ENCODE peak calls at places on chromosome 20, in seven cellular contexts. X, V, H, W, U, Q and D are unnamed samples.

GRCh38 chr20:47231382-47232042 is 125.0 kb downstream of the ZMYND8 start:
- DNase-seq in V (no peak), W (no peak), Q (no peak), U (no peak), H (no peak), X (no peak), D (no peak)

GRCh38 chr20:57622579-57623381 is 2.6 kb upstream of the ZBP1 start:
- DNase-seq in U (peak; percentile 37), X (peak; percentile 88), W (peak; percentile 77), Q (no peak), H (peak; percentile 68), V (peak; percentile 66), D (no peak)

GRCh38 chr20:38242848-38243449 is 17.6 kb downstream of the KIAA1755 start:
- DNase-seq in H (no peak), U (no peak), W (no peak), X (no peak), V (peak; percentile 72), Q (no peak), D (no peak)

GRCh38 chr20:45469336-45470261 is at the start of gene WFDC2:
- DNase-seq in V (no peak), U (no peak), X (no peak), H (peak; percentile 42), Q (peak; percentile 67), W (no peak), D (no peak)

GRCh38 chr20:46458891-46459750 is 52.7 kb upstream of the ELMO2 start:
- DNase-seq in X (no peak), U (no peak), Q (no peak), H (peak; percentile 68), W (no peak), V (peak; percentile 22), D (no peak)

GRCh38 chr20:21105429-21106170 is 558 bp downstream of the LINC00237 start:
- DNase-seq in Q (no peak), X (no peak), W (no peak), U (no peak), H (no peak), V (no peak), D (no peak)

GRCh38 chr20:43666376-43667328 is at the start of gene MYBL2:
- DNase-seq in H (peak; percentile 66), U (no peak), W (peak; percentile 83), V (peak; percentile 91), X (peak; percentile 36), Q (no peak), D (peak; percentile 80)

GRCh38 chr20:40489886-40490285 is 199.2 kb downstream of the MAFB start:
- DNase-seq in W (peak; percentile 10), H (no peak), V (no peak), X (no peak), U (no peak), Q (no peak), D (no peak)

GRCh38 chr20:48163521-48163920 is 378.2 kb upstream of the SULF2 start:
- DNase-seq in V (no peak), Q (no peak), X (no peak), H (no peak), W (no peak), U (no peak), D (no peak)

GRCh38 chr20:50395258-50395729 is 114.9 kb upstream of the PTPN1 start:
- DNase-seq in Q (peak; percentile 94), U (peak; percentile 82), X (no peak), W (peak; percentile 56), H (peak; percentile 89), V (no peak), D (no peak)

GRCh38 chr20:44739952-44740351 is 5.7 kb upstream of the KCNK15 start:
- DNase-seq in W (no peak), H (no peak), X (no peak), U (no peak), V (no peak), Q (no peak), D (no peak)

GRCh38 chr20:1946762-1947534 is 46.9 kb downstream of the PDYN start:
- DNase-seq in U (peak; percentile 46), V (no peak), Q (peak; percentile 76), X (no peak), W (no peak), H (peak; percentile 29), D (no peak)
- TF ChIP-seq POLR2A in U (no peak), V (no peak), Q (no peak), X (no peak), W (no peak), H (no peak), D (no peak)

GRCh38 chr20:34083137-34083536 is 28.9 kb downstream of the EIF2S2 start:
- DNase-seq in V (peak; percentile 59), W (peak; percentile 98), H (peak; percentile 75), U (peak; percentile 27), Q (peak; percentile 85), X (no peak), D (no peak)
- TF ChIP-seq POLR2A in V (no peak), W (no peak), H (no peak), U (no peak), Q (no peak), X (no peak), D (no peak)

DNA sequence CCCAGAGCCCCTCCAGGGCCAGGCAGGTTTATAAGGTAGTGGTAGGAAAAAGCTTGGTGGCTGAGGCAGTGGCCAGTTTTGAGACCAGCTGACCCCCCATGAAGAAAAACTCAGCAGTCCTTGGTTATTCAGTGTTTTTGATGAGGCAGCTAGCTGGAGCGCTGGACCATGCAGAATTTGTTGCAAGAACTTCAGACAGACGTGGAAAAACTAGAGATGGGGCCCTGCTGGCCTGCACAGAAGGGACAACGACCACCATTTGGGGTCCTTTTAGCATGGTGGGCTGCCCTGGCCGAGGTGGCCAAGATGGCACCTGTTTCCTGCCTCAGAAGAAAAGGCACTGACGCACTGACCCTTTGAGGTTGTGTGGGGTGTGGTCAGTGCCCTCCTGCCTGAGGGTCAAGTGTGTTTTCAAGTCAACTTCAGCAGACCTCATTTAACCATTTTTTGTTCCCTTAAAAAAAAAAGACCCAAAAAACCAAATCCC is 2.7 kb downstream of the RPS21 start:
- DNase-seq in X (no peak), V (no peak), W (no peak), Q (no peak), U (no peak), H (no peak), D (no peak)
- TF ChIP-seq POLR2A in X (no peak), V (peak; percentile 44), W (no peak), Q (no peak), U (no peak), H (no peak), D (no peak)

DNA sequence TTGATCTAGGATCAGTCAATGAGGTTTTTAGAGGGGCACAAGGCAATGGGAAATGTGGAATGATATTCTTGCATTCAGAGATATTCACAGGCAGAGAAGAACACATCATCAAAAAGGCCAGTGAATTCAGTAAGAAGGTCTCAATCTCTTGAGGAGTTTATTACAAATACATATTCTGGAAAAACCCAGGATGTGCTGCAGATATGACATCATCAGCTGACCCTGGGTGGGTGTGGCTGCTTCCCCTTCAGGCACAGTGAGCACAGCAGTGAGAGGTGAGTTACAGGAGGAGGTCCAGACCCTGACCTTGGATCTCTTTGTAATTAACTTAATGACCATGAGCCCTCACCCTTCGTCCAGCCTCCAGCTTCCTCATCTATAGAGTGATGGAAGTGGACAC is 147.5 kb upstream of the SYNDIG1 start:
- DNase-seq in V (no peak), H (no peak), Q (no peak), W (no peak), X (no peak), U (no peak), D (no peak)
- TF ChIP-seq POLR2A in V (no peak), H (no peak), Q (no peak), W (no peak), X (no peak), U (no peak), D (no peak)

GRCh38 chr20:53776858-53777257 is 183.2 kb upstream of the ZNF217 start:
- DNase-seq in H (no peak), W (no peak), V (no peak), X (no peak), Q (no peak), U (no peak), D (no peak)

GRCh38 chr20:53774487-53775203 is 181.0 kb upstream of the ZNF217 start:
- DNase-seq in Q (no peak), X (peak; percentile 87), W (peak; percentile 45), V (no peak), U (no peak), H (no peak), D (no peak)

GRCh38 chr20:53779822-53780221 is 186.2 kb upstream of the ZNF217 start:
- DNase-seq in H (no peak), X (no peak), U (no peak), Q (no peak), W (no peak), V (no peak), D (no peak)

GRCh38 chr20:53778736-53779135 is 185.1 kb upstream of the ZNF217 start:
- DNase-seq in X (no peak), U (no peak), V (no peak), H (no peak), W (no peak), Q (no peak), D (no peak)

DNA sequence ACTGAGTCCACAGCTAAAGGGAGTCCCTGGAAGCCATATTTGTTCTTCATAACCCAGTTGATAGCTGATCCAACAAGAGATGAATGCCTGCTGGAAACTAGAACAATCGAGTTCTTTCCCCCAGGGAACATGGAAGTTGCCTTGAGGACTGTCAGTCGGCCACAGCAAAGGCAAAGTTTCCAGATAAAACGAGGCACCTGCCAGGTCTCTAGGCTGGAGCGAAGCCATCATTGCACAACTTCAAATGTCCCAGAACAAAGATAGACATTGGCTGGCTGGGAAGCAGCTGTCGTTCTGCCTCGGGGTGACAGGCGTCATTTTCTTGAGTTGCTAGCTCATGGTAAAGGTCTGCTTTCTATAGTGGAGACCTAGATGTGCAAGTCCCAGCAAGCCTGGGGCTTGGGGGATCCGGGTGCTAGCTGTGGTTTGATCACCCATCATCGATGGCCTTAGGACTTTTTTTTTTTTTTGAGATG is 184.4 kb upstream of the ZNF217 start:
- DNase-seq in H (peak; percentile 85), X (no peak), W (no peak), Q (no peak), V (no peak), U (no peak), D (no peak)
- TF ChIP-seq POLR2A in H (no peak), X (no peak), W (no peak), Q (no peak), V (no peak), U (no peak), D (no peak)